ENCODE peak calls at places on chromosomes 11 and 22, in eight cellular contexts. Y, U, J, B, I, F, P and H are unnamed samples.

GRCh38 chr11:61335355-61335710 is 2.3 kb downstream of the TKFC start:
- DNase-seq in Y (no peak), U (no peak), J (no peak), B (no peak), I (peak; percentile 44), F (no peak), P (no peak), H (no peak)

GRCh38 chr11:48106166-48106565 is 110.4 kb upstream of the OR4B1 start:
- DNase-seq in Y (no peak), U (no peak), J (no peak), B (no peak), I (no peak), F (no peak), P (no peak), H (no peak)

GRCh38 chr22:23503142-23503541 is 76.9 kb downstream of the IGLL1 start:
- DNase-seq in Y (peak; percentile 17), U (no peak), J (no peak), B (no peak), I (no peak), F (no peak), P (no peak), H (no peak)

GRCh38 chr22:37735054-37735453 is 38.2 kb downstream of the TRIOBP start:
- DNase-seq in Y (peak; percentile 67), U (peak; percentile 72), J (no peak), B (peak; percentile 57), I (no peak), F (no peak), P (peak; percentile 39), H (no peak)

GRCh38 chr11:92890836-92891235 is 78.6 kb upstream of the MTNR1B start:
- DNase-seq in Y (no peak), U (no peak), J (no peak), B (no peak), I (no peak), F (no peak), P (no peak), H (no peak)

GRCh38 chr11:66124564-66124963 is 54.5 kb downstream of the PACS1 start:
- DNase-seq in Y (no peak), U (no peak), J (no peak), B (no peak), I (no peak), F (no peak), P (no peak), H (no peak)

GRCh38 chr11:71930556-71931244 is 1.9 kb downstream of the RNF121 start:
- DNase-seq in Y (no peak), U (no peak), J (no peak), B (no peak), I (no peak), F (no peak), P (no peak), H (no peak)

GRCh38 chr11:94281321-94281720 is 23.1 kb upstream of the IZUMO1R start:
- DNase-seq in Y (no peak), U (no peak), J (no peak), B (no peak), I (no peak), F (no peak), P (no peak), H (no peak)

GRCh38 chr11:113475160-113475761 is at the start of gene DRD2:
- DNase-seq in Y (no peak), U (no peak), J (no peak), B (no peak), I (no peak), F (no peak), P (no peak), H (no peak)

GRCh38 chr11:130801287-130802146 is 114.8 kb downstream of the SNX19 start:
- DNase-seq in Y (no peak), U (no peak), J (no peak), B (no peak), I (no peak), F (no peak), P (no peak), H (no peak)

GRCh38 chr11:115267228-115267627 is 237.0 kb downstream of the CADM1 start:
- DNase-seq in Y (no peak), U (no peak), J (no peak), B (no peak), I (no peak), F (no peak), P (no peak), H (no peak)

GRCh38 chr11:62611705-62612365 is 740 bp downstream of the EML3 start:
- DNase-seq in Y (peak; percentile 70), U (peak; percentile 36), J (peak; percentile 55), B (peak; percentile 49), I (peak; percentile 76), F (no peak), P (peak; percentile 37), H (no peak)

GRCh38 chr22:45859231-45860161 is 117.5 kb downstream of the WNT7B start:
- DNase-seq in Y (no peak), U (peak; percentile 77), J (no peak), B (no peak), I (no peak), F (no peak), P (no peak), H (no peak)

GRCh38 chr11:1155274-1155693 is 2.5 kb upstream of the MUC5AC start:
- DNase-seq in Y (no peak), U (no peak), J (no peak), B (no peak), I (no peak), F (no peak), P (no peak), H (no peak)

GRCh38 chr11:2892215-2893020 is 6.8 kb upstream of the CDKN1C start:
- DNase-seq in Y (peak; percentile 67), U (peak; percentile 74), J (no peak), B (peak; percentile 57), I (peak; percentile 70), F (no peak), P (no peak), H (peak; percentile 74)

GRCh38 chr11:120043323-120043945 is 94.5 kb downstream of the TRIM29 start:
- DNase-seq in Y (no peak), U (no peak), J (no peak), B (no peak), I (no peak), F (no peak), P (no peak), H (no peak)

GRCh38 chr11:84012171-84012826 is 726.1 kb upstream of the CCDC90B start:
- DNase-seq in Y (no peak), U (no peak), J (no peak), B (no peak), I (no peak), F (no peak), P (no peak), H (no peak)

GRCh38 chr11:132050577-132051180 is 680.3 kb downstream of the NTM start:
- DNase-seq in Y (no peak), U (no peak), J (no peak), B (no peak), I (no peak), F (no peak), P (no peak), H (no peak)

GRCh38 chr11:116534270-116534975 is 238.4 kb downstream of the BUD13 start:
- DNase-seq in Y (no peak), U (no peak), J (peak; percentile 15), B (no peak), I (no peak), F (no peak), P (no peak), H (no peak)

DNA sequence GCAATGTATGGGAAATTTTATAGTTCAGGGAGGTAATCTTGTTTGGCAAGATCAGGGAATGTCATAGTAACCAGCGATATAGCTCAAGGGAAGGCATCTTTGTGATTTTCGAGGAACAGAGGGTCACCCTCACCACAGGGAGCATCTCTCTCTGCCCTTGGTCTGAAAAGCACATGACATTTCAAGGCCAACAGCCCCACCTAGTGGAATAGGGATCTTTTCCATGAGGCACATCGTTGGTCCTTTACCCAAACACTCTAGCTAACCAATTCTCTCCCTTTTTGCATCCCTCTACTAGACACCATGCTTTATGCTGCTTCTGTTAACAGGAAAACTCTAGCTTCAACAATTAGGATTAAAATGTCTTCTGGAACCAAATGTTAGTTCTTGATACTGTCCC is 179.0 kb downstream of the GRM5 start:
- DNase-seq in Y (no peak), U (peak; percentile 6), J (no peak), B (no peak), I (no peak), F (peak; percentile 10), P (no peak), H (no peak)
- TF ChIP-seq CTCF in Y (no peak), U (peak; percentile 47), J (no peak), B (no peak), I (no peak), F (peak; percentile 51), P (no peak), H (no peak)

DNA sequence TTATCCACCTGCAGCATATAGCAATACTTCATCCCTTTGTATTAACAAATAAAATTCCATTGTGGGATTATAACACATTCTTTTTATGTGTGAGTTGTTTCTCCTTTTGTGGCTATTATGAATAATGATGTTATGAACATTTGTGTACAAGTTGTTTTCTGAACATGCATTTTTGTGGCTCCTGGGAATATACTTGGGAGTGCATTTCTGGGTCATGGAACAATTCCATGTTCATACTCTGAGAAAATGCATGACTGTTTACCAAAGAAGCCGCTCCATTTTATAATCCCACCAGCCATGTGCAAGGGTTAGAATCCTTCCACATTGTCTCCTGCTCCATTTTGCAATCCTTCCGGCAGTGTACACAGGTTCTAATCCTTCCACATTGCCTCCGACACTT is 713.8 kb downstream of the TBC1D22A start:
- DNase-seq in Y (no peak), U (no peak), J (no peak), B (no peak), I (no peak), F (no peak), P (no peak), H (no peak)
- H3K9me3 ChIP-seq in Y (no peaks in the 10 kb centered on the region), U (no peaks in the 10 kb centered on the region), J (no peaks in the 10 kb centered on the region), B (no peaks in the 10 kb centered on the region), I (no peaks in the 10 kb centered on the region), F (peaks cover 3% of the 10 kb centered on the region), P (no peaks in the 10 kb centered on the region), H (no peaks in the 10 kb centered on the region)

GRCh38 chr11:118928870-118929495 is 3.3 kb upstream of the BCL9L start:
- DNase-seq in Y (peak; percentile 65), U (no peak), J (peak; percentile 51), B (peak; percentile 65), I (no peak), F (no peak), P (no peak), H (peak; percentile 88)
- TF ChIP-seq CTCF in Y (no peak), U (no peak), J (no peak), B (no peak), I (no peak), F (peak; percentile 13), P (no peak), H (no peak)

GRCh38 chr11:11252403-11252802 is 100.6 kb downstream of the CSNK2A3 start:
- DNase-seq in Y (no peak), U (no peak), J (no peak), B (no peak), I (no peak), F (no peak), P (no peak), H (no peak)

GRCh38 chr11:11251394-11251970 is 101.6 kb downstream of the CSNK2A3 start:
- DNase-seq in Y (no peak), U (no peak), J (no peak), B (no peak), I (no peak), F (no peak), P (no peak), H (no peak)

GRCh38 chr11:11253995-11254394 is 99.1 kb downstream of the CSNK2A3 start:
- DNase-seq in Y (no peak), U (no peak), J (no peak), B (no peak), I (no peak), F (no peak), P (no peak), H (no peak)

GRCh38 chr11:11250470-11250869 is 102.6 kb downstream of the CSNK2A3 start:
- DNase-seq in Y (no peak), U (no peak), J (no peak), B (no peak), I (no peak), F (no peak), P (no peak), H (no peak)

GRCh38 chr11:11253487-11253886 is 99.6 kb downstream of the CSNK2A3 start:
- DNase-seq in Y (no peak), U (no peak), J (no peak), B (no peak), I (no peak), F (no peak), P (no peak), H (no peak)
- H3K9me3 ChIP-seq in Y (no peaks in the 10 kb centered on the region), U (no peaks in the 10 kb centered on the region), J (no peaks in the 10 kb centered on the region), B (no peaks in the 10 kb centered on the region), I (no peaks in the 10 kb centered on the region), F (no peaks in the 10 kb centered on the region), P (no peaks in the 10 kb centered on the region), H (no peaks in the 10 kb centered on the region)